ENCODE peak calls at places on chromosomes 2 and 18, in four cellular contexts. One of them, this sample, is unnamed. For H3K4me1, the result is how much of the 10 kb centered on the place peaks cover.

GRCh38 chr18:24414349-24415003 is 12.0 kb upstream of the IMPACT start:
- DNase-seq in MM.1S: peak
- DNase-seq in H9: no peak
- DNase-seq in A549: no peak
- DNase-seq in this sample: no peak

GRCh38 chr2:236562434-236562833 is 7.2 kb upstream of the ACKR3 start:
- DNase-seq in MM.1S: peak
- DNase-seq in H9: no peak
- DNase-seq in A549: peak
- DNase-seq in this sample: no peak

GRCh38 chr2:133331437-133331836 is 236.8 kb downstream of the NCKAP5 start:
- DNase-seq in MM.1S: no peak
- DNase-seq in A549: no peak
- DNase-seq in H9: no peak
- DNase-seq in this sample: no peak

GRCh38 chr2:120231974-120232635 is 8.9 kb upstream of the TMEM185B start:
- DNase-seq in A549: no peak
- DNase-seq in MM.1S: peak
- DNase-seq in H9: peak
- DNase-seq in this sample: no peak

GRCh38 chr2:129698593-129698992 is 280.9 kb upstream of the RAB6C start:
- DNase-seq in A549: no peak
- DNase-seq in MM.1S: no peak
- DNase-seq in H9: no peak
- DNase-seq in this sample: no peak

GRCh38 chr2:42074661-42075060 is 26.8 kb downstream of the PKDCC start:
- DNase-seq in H9: peak
- DNase-seq in MM.1S: no peak
- DNase-seq in A549: no peak
- DNase-seq in this sample: no peak

GRCh38 chr2:88187038-88187676 is 17.0 kb downstream of the THNSL2 start:
- DNase-seq in A549: peak
- DNase-seq in MM.1S: peak
- DNase-seq in H9: peak
- DNase-seq in this sample: peak

GRCh38 chr2:51003345-51004192 is 28.4 kb downstream of the NRXN1 start:
- DNase-seq in A549: no peak
- DNase-seq in MM.1S: no peak
- DNase-seq in H9: no peak
- DNase-seq in this sample: no peak

GRCh38 chr2:73091164-73091563 is 19.7 kb upstream of the SFXN5 start:
- DNase-seq in MM.1S: no peak
- DNase-seq in H9: no peak
- DNase-seq in A549: no peak
- DNase-seq in this sample: no peak

GRCh38 chr2:36785179-36785795 is 88.8 kb downstream of the VIT start:
- DNase-seq in H9: peak
- DNase-seq in MM.1S: peak
- DNase-seq in A549: peak
- DNase-seq in this sample: peak

GRCh38 chr18:36298113-36298701 is 694 bp downstream of the FHOD3 start:
- DNase-seq in MM.1S: no peak
- DNase-seq in A549: no peak
- DNase-seq in H9: peak
- DNase-seq in this sample: no peak

GRCh38 chr2:166343467-166343866 is 32.3 kb downstream of the SCN9A start:
- DNase-seq in A549: no peak
- DNase-seq in MM.1S: no peak
- DNase-seq in H9: peak
- DNase-seq in this sample: peak

GRCh38 chr2:237320801-237321563 is 93.0 kb downstream of the COL6A3 start:
- DNase-seq in A549: no peak
- DNase-seq in MM.1S: no peak
- DNase-seq in H9: no peak
- DNase-seq in this sample: no peak

GRCh38 chr2:38375711-38376345 is 1.2 kb downstream of the ATL2 start:
- DNase-seq in H9: no peak
- DNase-seq in MM.1S: no peak
- DNase-seq in A549: no peak
- DNase-seq in this sample: no peak

GRCh38 chr2:80459028-80459427 is 154.5 kb upstream of the LRRTM1 start:
- DNase-seq in MM.1S: no peak
- DNase-seq in H9: no peak
- DNase-seq in A549: no peak
- DNase-seq in this sample: no peak

GRCh38 chr2:233331536-233331935 is 22.8 kb upstream of the DGKD start:
- DNase-seq in H9: no peak
- DNase-seq in A549: no peak
- DNase-seq in MM.1S: peak
- DNase-seq in this sample: no peak

GRCh38 chr2:69149631-69150215 is 136.7 kb downstream of the ANTXR1 start:
- DNase-seq in H9: peak
- DNase-seq in A549: peak
- DNase-seq in MM.1S: no peak
- DNase-seq in this sample: no peak

GRCh38 chr18:42174909-42175308 is 219.9 kb downstream of the PIK3C3 start:
- DNase-seq in H9: peak
- DNase-seq in A549: no peak
- DNase-seq in MM.1S: no peak
- DNase-seq in this sample: no peak

GRCh38 chr2:226410212-226410611 is 389.4 kb downstream of the IRS1 start:
- DNase-seq in H9: no peak
- DNase-seq in MM.1S: no peak
- DNase-seq in A549: no peak
- DNase-seq in this sample: no peak

GRCh38 chr2:84388133-84388532 is 70.9 kb downstream of the SUCLG1 start:
- DNase-seq in A549: no peak
- DNase-seq in MM.1S: no peak
- DNase-seq in H9: no peak
- DNase-seq in this sample: no peak

GRCh38 chr2:129801575-129801974 is 177.9 kb upstream of the RAB6C start:
- DNase-seq in H9: no peak
- DNase-seq in A549: peak
- DNase-seq in MM.1S: no peak
- DNase-seq in this sample: no peak

GRCh38 chr2:227643990-227644551 is 22.5 kb upstream of the SCYGR5 start:
- DNase-seq in A549: peak
- DNase-seq in MM.1S: no peak
- DNase-seq in H9: no peak
- DNase-seq in this sample: no peak

DNA sequence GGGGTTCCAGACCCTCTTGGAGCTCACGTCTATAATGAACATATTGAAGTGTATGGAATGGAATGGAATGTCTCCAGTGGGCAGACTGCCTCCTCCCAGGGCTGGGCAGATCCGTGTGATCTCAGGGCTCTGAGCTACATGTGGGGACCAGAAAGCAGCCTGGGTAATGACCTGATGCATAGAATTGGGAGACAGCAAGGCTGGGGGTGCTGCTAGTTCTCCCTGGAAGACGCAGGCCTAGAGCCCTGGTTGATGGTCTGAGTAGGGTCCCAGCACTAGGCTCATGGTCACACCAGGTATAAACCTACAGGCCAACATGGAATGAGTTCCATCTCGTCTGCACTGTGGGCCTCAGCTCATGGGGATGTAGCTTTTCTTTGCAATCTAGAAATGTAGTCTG is 46.7 kb downstream of the ACAA2 start:
- DNase-seq in H9: no peak
- DNase-seq in A549: no peak
- DNase-seq in MM.1S: no peak
- DNase-seq in this sample: no peak
- H3K4me1 ChIP-seq in H9: under half
- H3K4me1 ChIP-seq in A549: under half
- H3K4me1 ChIP-seq in MM.1S: under half
- H3K4me1 ChIP-seq in this sample: under half

GRCh38 chr2:190887089-190887488 is 6.5 kb downstream of the GLS start:
- DNase-seq in H9: no peak
- DNase-seq in A549: peak
- DNase-seq in MM.1S: no peak
- DNase-seq in this sample: no peak
- H3K4me1 ChIP-seq in H9: under half
- H3K4me1 ChIP-seq in A549: half or more
- H3K4me1 ChIP-seq in MM.1S: under half
- H3K4me1 ChIP-seq in this sample: under half

DNA sequence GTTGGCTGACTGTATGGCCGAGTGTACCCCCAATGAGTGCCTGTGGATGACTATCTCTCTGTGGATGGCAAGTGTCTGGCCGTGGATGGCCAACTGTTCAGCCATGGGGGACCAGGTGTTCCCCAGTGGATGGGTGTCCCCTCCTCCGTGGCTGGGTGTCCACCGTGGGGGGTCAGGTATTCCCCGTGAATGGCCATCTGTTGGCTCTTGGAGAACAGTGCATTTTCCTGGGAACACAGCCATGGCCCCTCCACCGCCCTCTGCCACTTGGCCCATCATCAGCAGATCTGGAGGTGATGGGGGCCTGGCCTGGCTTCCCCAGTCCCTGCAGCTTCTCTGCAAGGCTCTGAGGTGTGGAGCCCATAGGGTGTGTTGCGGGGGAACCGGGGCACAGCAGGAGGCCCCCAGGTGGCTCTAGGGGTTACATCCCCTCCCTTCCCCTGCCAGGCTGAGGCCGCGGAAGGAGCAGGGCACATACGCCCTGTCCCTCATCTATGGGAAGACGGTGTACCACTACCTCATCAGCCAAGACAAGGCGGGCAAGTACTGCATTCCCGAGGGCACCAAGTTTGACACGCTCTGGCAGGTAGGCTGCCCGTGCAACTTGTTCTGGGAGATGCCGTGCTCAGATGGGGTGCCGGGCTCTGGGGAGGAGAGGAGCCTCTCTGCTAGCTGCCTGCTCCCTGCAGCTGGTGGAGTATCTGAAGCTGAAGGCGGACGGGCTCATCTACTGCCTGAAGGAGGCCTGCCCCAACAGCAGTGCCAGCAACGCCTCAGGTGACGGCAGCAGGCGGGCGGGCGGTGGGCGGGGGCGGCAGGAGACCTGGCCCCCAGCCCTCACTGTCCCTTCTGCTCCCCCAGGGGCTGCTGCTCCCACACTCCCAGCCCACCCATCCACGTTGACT is 19.3 kb downstream of the ZAP70 start:
- DNase-seq in A549: no peak
- DNase-seq in MM.1S: no peak
- DNase-seq in H9: no peak
- DNase-seq in this sample: no peak
- H3K4me1 ChIP-seq in A549: under half
- H3K4me1 ChIP-seq in MM.1S: under half
- H3K4me1 ChIP-seq in H9: under half
- H3K4me1 ChIP-seq in this sample: under half

GRCh38 chr2:187544371-187545080 is 9.7 kb downstream of the TFPI start:
- DNase-seq in H9: no peak
- DNase-seq in A549: peak
- DNase-seq in MM.1S: no peak
- DNase-seq in this sample: no peak
- H3K4me1 ChIP-seq in H9: under half
- H3K4me1 ChIP-seq in A549: half or more
- H3K4me1 ChIP-seq in MM.1S: under half
- H3K4me1 ChIP-seq in this sample: under half

GRCh38 chr2:105746177-105747080 is 1.7 kb downstream of the NCK2 start:
- DNase-seq in H9: peak
- DNase-seq in MM.1S: peak
- DNase-seq in A549: no peak
- DNase-seq in this sample: no peak
- H3K4me1 ChIP-seq in H9: under half
- H3K4me1 ChIP-seq in MM.1S: under half
- H3K4me1 ChIP-seq in A549: under half
- H3K4me1 ChIP-seq in this sample: under half

DNA sequence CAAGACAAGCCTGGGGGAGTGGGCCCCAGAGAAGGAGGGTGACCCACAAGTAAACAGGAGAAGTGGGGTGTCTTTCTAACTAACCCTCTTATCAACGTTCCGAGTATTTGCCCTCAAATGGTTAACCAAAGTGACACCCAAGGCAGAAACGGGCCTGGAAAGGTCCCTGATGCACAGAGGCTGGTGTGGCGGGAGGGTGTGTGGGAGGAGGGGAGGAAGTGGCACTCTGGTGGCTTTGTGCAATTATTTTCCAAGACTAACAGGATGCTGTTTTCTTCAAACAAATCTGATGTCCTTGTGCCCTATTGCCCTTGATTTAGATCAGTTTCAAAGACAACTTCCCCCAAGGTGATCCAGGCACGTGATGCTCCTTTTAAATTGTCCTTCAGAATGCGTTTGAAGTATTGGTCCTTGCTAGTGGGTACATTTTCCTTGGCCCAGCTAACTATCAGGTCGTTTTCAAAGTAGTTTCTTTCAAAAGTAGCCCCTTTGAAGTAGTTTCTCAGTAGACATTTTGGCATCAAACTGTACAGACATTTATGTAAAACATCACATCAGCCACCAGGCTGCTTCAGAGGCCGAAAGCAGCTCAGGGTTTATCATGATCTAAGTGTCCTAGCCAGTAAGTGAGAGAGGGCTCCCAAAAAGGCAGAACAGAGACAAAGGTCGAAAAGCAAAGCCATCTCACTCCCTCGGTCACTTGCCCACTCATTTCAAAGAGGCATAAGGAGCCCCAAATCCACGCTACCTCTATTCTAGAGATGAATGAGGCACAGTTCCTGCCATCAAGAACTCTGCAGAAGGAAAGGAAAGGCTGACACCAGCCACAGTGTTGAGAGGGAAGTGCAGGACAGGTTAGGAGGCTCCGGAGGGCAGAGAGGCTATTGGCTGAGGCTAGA is 371.1 kb upstream of the ID2 start:
- DNase-seq in A549: no peak
- DNase-seq in H9: peak
- DNase-seq in MM.1S: no peak
- DNase-seq in this sample: no peak
- H3K4me1 ChIP-seq in A549: under half
- H3K4me1 ChIP-seq in H9: under half
- H3K4me1 ChIP-seq in MM.1S: under half
- H3K4me1 ChIP-seq in this sample: under half

DNA sequence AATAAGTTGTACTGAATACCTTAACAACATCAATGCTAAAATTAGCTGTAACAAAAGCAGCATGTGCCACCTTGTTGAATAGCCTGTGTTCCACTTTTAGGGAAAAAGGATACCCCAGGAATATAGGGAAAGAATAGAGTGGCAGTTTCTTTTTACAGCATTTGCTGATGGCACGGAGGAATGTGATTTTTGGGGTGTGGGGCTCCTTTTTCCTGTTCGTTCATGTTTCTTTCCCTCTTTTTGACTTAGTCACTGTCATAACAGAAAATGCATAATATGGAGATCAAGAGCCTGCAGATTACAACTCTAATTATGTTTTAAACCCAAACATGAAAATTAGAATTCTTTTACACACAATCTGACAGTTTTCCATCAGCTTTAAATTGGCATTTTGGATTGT is 60.4 kb downstream of the MAP3K20 start:
- DNase-seq in A549: no peak
- DNase-seq in H9: no peak
- DNase-seq in MM.1S: no peak
- DNase-seq in this sample: no peak
- H3K4me1 ChIP-seq in A549: under half
- H3K4me1 ChIP-seq in H9: under half
- H3K4me1 ChIP-seq in MM.1S: under half
- H3K4me1 ChIP-seq in this sample: under half